ENCODE peak calls at places on chromosomes 5 and 9, in four cellular contexts. One of them, this sample, is unnamed.

GRCh38 chr5:9358961-9359686 is 186.8 kb downstream of the SEMA5A start:
- DNase-seq in non-pigmented ciliary epithelial cell: peak
- DNase-seq in EL: peak
- DNase-seq in lower leg skin: no peak
- DNase-seq in this sample: peak

GRCh38 chr5:174110290-174110689 is 64.8 kb downstream of the NSG2 start:
- DNase-seq in non-pigmented ciliary epithelial cell: no peak
- DNase-seq in EL: no peak
- DNase-seq in lower leg skin: no peak
- DNase-seq in this sample: no peak

GRCh38 chr9:19231126-19232035 is 888 bp downstream of the DENND4C start:
- DNase-seq in non-pigmented ciliary epithelial cell: no peak
- DNase-seq in EL: peak
- DNase-seq in lower leg skin: peak
- DNase-seq in this sample: no peak

GRCh38 chr5:43661102-43661501 is 58.1 kb downstream of the NNT start:
- DNase-seq in non-pigmented ciliary epithelial cell: no peak
- DNase-seq in EL: peak
- DNase-seq in lower leg skin: no peak
- DNase-seq in this sample: no peak

GRCh38 chr9:128550770-128551651 is 1.4 kb upstream of the SPTAN1 start:
- DNase-seq in non-pigmented ciliary epithelial cell: no peak
- DNase-seq in EL: peak
- DNase-seq in lower leg skin: peak
- DNase-seq in this sample: no peak

GRCh38 chr5:107431998-107432397 is 238.7 kb downstream of the EFNA5 start:
- DNase-seq in non-pigmented ciliary epithelial cell: no peak
- DNase-seq in EL: peak
- DNase-seq in lower leg skin: no peak
- DNase-seq in this sample: no peak

GRCh38 chr9:96062854-96063253 is 187.4 kb downstream of the ERCC6L2 start:
- DNase-seq in non-pigmented ciliary epithelial cell: no peak
- DNase-seq in EL: no peak
- DNase-seq in lower leg skin: no peak
- DNase-seq in this sample: no peak

GRCh38 chr9:126071076-126071750 is 255.4 kb upstream of the MVB12B start:
- DNase-seq in non-pigmented ciliary epithelial cell: no peak
- DNase-seq in EL: no peak
- DNase-seq in lower leg skin: no peak
- DNase-seq in this sample: no peak

GRCh38 chr5:178120661-178121357 is 7.5 kb downstream of the N4BP3 start:
- DNase-seq in non-pigmented ciliary epithelial cell: peak
- DNase-seq in EL: peak
- DNase-seq in lower leg skin: peak
- DNase-seq in this sample: no peak

GRCh38 chr5:68046445-68046844 is 169.1 kb upstream of the PIK3R1 start:
- DNase-seq in non-pigmented ciliary epithelial cell: peak
- DNase-seq in EL: peak
- DNase-seq in lower leg skin: peak
- DNase-seq in this sample: peak

GRCh38 chr5:171678631-171679030 is 107.0 kb upstream of the SMIM23 start:
- DNase-seq in non-pigmented ciliary epithelial cell: no peak
- DNase-seq in EL: no peak
- DNase-seq in lower leg skin: no peak
- DNase-seq in this sample: no peak

GRCh38 chr5:14593326-14594036 is 11.9 kb downstream of the OTULINL start:
- DNase-seq in non-pigmented ciliary epithelial cell: peak
- DNase-seq in EL: peak
- DNase-seq in lower leg skin: no peak
- DNase-seq in this sample: no peak

GRCh38 chr5:153480401-153480800 is 10.1 kb upstream of the GRIA1 start:
- DNase-seq in non-pigmented ciliary epithelial cell: no peak
- DNase-seq in EL: peak
- DNase-seq in lower leg skin: no peak
- DNase-seq in this sample: no peak

This sample was measured in AG04449.